ENCODE peak calls at places on chromosomes 5 and 9, in seven cellular contexts. A is CD4-positive, alpha-beta T cell; L is mucosa of descending colon; D is iPS-NIHi11; S is stimulated activated effector memory CD8-positive, alpha-beta T cell treated with anti-CD3 and anti-CD28 coated beads, Interleukin-12 subunit alpha, Interleukin-12 subunit beta, amount 100 ng/mL, for 72 hours; F is NCI-H1417; T is HT1080. Z is an unnamed sample.

GRCh38 chr9:130539473-130540223 is 39.7 kb upstream of the FUBP3 start:
- DNase-seq in A (no peak), L (no peak), D (no peak), S (no peak), F (peak; percentile 53), T (peak; percentile 83), Z (no peak)

GRCh38 chr5:112492291-112492690 is 73.2 kb upstream of the EPB41L4A start:
- DNase-seq in A (no peak), L (no peak), D (peak; percentile 77), S (no peak), F (peak; percentile 10), T (peak; percentile 56), Z (peak; percentile 52)

GRCh38 chr5:37837101-37838032 is 2.5 kb downstream of the GDNF start:
- DNase-seq in A (no peak), L (no peak), D (peak; percentile 68), S (peak; percentile 62), F (peak; percentile 35), T (no peak), Z (peak; percentile 76)

GRCh38 chr5:30040483-30041116 is 1152.9 kb upstream of the CDH6 start:
- DNase-seq in A (no peak), L (no peak), D (peak; percentile 65), S (no peak), F (peak; percentile 58), T (peak; percentile 42), Z (peak; percentile 50)

GRCh38 chr5:32612134-32612888 is 27.0 kb downstream of the SUB1 start:
- DNase-seq in A (no peak), L (no peak), D (no peak), S (no peak), F (peak; percentile 68), T (no peak), Z (peak; percentile 9)

GRCh38 chr9:136255166-136255538 is 9.5 kb upstream of the QSOX2 start:
- DNase-seq in A (no peak), L (no peak), D (no peak), S (no peak), F (no peak), T (peak; percentile 50), Z (no peak)

GRCh38 chr5:179270581-179271300 is 74.5 kb downstream of the ADAMTS2 start:
- DNase-seq in A (no peak), L (no peak), D (no peak), S (no peak), F (no peak), T (no peak), Z (peak; percentile 74)

GRCh38 chr5:166624573-166624972 is 1666.9 kb upstream of the WWC1 start:
- DNase-seq in A (no peak), L (no peak), D (peak; percentile 8), S (no peak), F (no peak), T (no peak), Z (no peak)

GRCh38 chr9:78122631-78123030 is 91.0 kb upstream of the GNAQ start:
- DNase-seq in A (no peak), L (no peak), D (no peak), S (no peak), F (no peak), T (peak; percentile 63), Z (no peak)

GRCh38 chr9:81833563-81834345 is 94.5 kb upstream of the SPATA31D4 start:
- DNase-seq in A (no peak), L (no peak), D (no peak), S (no peak), F (no peak), T (no peak), Z (no peak)